ENCODE peak calls at places on chromosome 1, in five cellular contexts. One of them, this sample, is unnamed.
A peak's percentile ranks its signal among the peaks of the same experiment; 100 is the strongest.

GRCh38 chr1:46556822-46557221 is 5.4 kb upstream of the KNCN start:
- DNase-seq in amygdala: no peak
- DNase-seq in hypothalamus: no peak
- DNase-seq in activated CD8-positive, alpha-beta memory T cell treated with anti-CD3 and anti-CD28 coated beads for 24 hours: no peak
- DNase-seq in skeletal muscle cell: no peak
- DNase-seq in this sample: no peak

GRCh38 chr1:198373376-198373775 is 167.1 kb downstream of the ATP6V1G3 start:
- DNase-seq in amygdala: no peak
- DNase-seq in hypothalamus: no peak
- DNase-seq in activated CD8-positive, alpha-beta memory T cell treated with anti-CD3 and anti-CD28 coated beads for 24 hours: no peak
- DNase-seq in skeletal muscle cell: peak; percentile 31
- DNase-seq in this sample: no peak

GRCh38 chr1:116374340-116375164 is 1.5 kb downstream of the ATP1A1 start:
- DNase-seq in amygdala: no peak
- DNase-seq in hypothalamus: no peak
- DNase-seq in activated CD8-positive, alpha-beta memory T cell treated with anti-CD3 and anti-CD28 coated beads for 24 hours: no peak
- DNase-seq in skeletal muscle cell: no peak
- DNase-seq in this sample: no peak

GRCh38 chr1:201889092-201889968 is 632 bp downstream of the SHISA4 start:
- DNase-seq in amygdala: no peak
- DNase-seq in hypothalamus: no peak
- DNase-seq in activated CD8-positive, alpha-beta memory T cell treated with anti-CD3 and anti-CD28 coated beads for 24 hours: no peak
- DNase-seq in skeletal muscle cell: no peak
- DNase-seq in this sample: no peak

GRCh38 chr1:240663160-240663879 is 51.4 kb upstream of the GREM2 start:
- DNase-seq in amygdala: no peak
- DNase-seq in hypothalamus: no peak
- DNase-seq in activated CD8-positive, alpha-beta memory T cell treated with anti-CD3 and anti-CD28 coated beads for 24 hours: no peak
- DNase-seq in skeletal muscle cell: peak; percentile 40
- DNase-seq in this sample: peak; percentile 22

GRCh38 chr1:17438176-17438976 is 1.1 kb downstream of the RCC2 start:
- DNase-seq in amygdala: peak; percentile 45
- DNase-seq in hypothalamus: no peak
- DNase-seq in activated CD8-positive, alpha-beta memory T cell treated with anti-CD3 and anti-CD28 coated beads for 24 hours: peak; percentile 93
- DNase-seq in skeletal muscle cell: no peak
- DNase-seq in this sample: no peak

GRCh38 chr1:99749504-99749903 is 16.9 kb downstream of the FRRS1 start:
- DNase-seq in amygdala: no peak
- DNase-seq in hypothalamus: no peak
- DNase-seq in activated CD8-positive, alpha-beta memory T cell treated with anti-CD3 and anti-CD28 coated beads for 24 hours: no peak
- DNase-seq in skeletal muscle cell: no peak
- DNase-seq in this sample: no peak

GRCh38 chr1:154730986-154731489 is 123.1 kb upstream of the ADAR start:
- DNase-seq in amygdala: peak; percentile 20
- DNase-seq in hypothalamus: no peak
- DNase-seq in activated CD8-positive, alpha-beta memory T cell treated with anti-CD3 and anti-CD28 coated beads for 24 hours: no peak
- DNase-seq in skeletal muscle cell: no peak
- DNase-seq in this sample: no peak

GRCh38 chr1:43932786-43933385 is 715 bp upstream of the ARTN start:
- DNase-seq in amygdala: no peak
- DNase-seq in hypothalamus: no peak
- DNase-seq in activated CD8-positive, alpha-beta memory T cell treated with anti-CD3 and anti-CD28 coated beads for 24 hours: no peak
- DNase-seq in skeletal muscle cell: no peak
- DNase-seq in this sample: no peak

This sample was measured in non-pigmented ciliary epithelial cell.